ENCODE peak calls at places on chromosomes 1 and 21, in six cellular contexts. One of them, this sample, is unnamed.
A peak's percentile ranks its signal among the peaks of the same experiment; 100 is the strongest.

GRCh38 chr1:222310830-222311229 is 237.1 kb downstream of the HHIPL2 start:
- ATAC-seq in stimulated activated naive CD8-positive, alpha-beta T cell treated with anti-CD3 and anti-CD28 coated beads, Interleukin-15, Interleukin-2, amounts not matched to agents 100 U/mL and 50 U/mL, for 24 hours: no peak
- ATAC-seq in gastroesophageal sphincter: no peak
- ATAC-seq in stimulated activated memory B cell treated with anti-CD40 and anti-IgM and Interleukin-4, amounts not matched to agents 10 μg/mL and 1 μg/mL and 100 μg/mL, for 72 hours: peak; percentile 42
- ATAC-seq in lower lobe of right lung: no peak
- ATAC-seq in T-helper 17 cell: peak; percentile 68
- ATAC-seq in this sample: no peak

GRCh38 chr1:14945132-14946010 is 208.2 kb upstream of the TMEM51 start:
- ATAC-seq in stimulated activated naive CD8-positive, alpha-beta T cell treated with anti-CD3 and anti-CD28 coated beads, Interleukin-15, Interleukin-2, amounts not matched to agents 100 U/mL and 50 U/mL, for 24 hours: no peak
- ATAC-seq in gastroesophageal sphincter: peak; percentile 88
- ATAC-seq in stimulated activated memory B cell treated with anti-CD40 and anti-IgM and Interleukin-4, amounts not matched to agents 10 μg/mL and 1 μg/mL and 100 μg/mL, for 72 hours: no peak
- ATAC-seq in lower lobe of right lung: peak; percentile 74
- ATAC-seq in T-helper 17 cell: no peak
- ATAC-seq in this sample: peak; percentile 80

GRCh38 chr1:168430348-168430747 is 113.4 kb downstream of the XCL2 start:
- ATAC-seq in stimulated activated naive CD8-positive, alpha-beta T cell treated with anti-CD3 and anti-CD28 coated beads, Interleukin-15, Interleukin-2, amounts not matched to agents 100 U/mL and 50 U/mL, for 24 hours: no peak
- ATAC-seq in gastroesophageal sphincter: no peak
- ATAC-seq in stimulated activated memory B cell treated with anti-CD40 and anti-IgM and Interleukin-4, amounts not matched to agents 10 μg/mL and 1 μg/mL and 100 μg/mL, for 72 hours: no peak
- ATAC-seq in lower lobe of right lung: no peak
- ATAC-seq in T-helper 17 cell: no peak
- ATAC-seq in this sample: no peak

GRCh38 chr1:207026177-207026576 is 6.4 kb downstream of the C1orf116 start:
- ATAC-seq in stimulated activated naive CD8-positive, alpha-beta T cell treated with anti-CD3 and anti-CD28 coated beads, Interleukin-15, Interleukin-2, amounts not matched to agents 100 U/mL and 50 U/mL, for 24 hours: no peak
- ATAC-seq in gastroesophageal sphincter: peak; percentile 31
- ATAC-seq in stimulated activated memory B cell treated with anti-CD40 and anti-IgM and Interleukin-4, amounts not matched to agents 10 μg/mL and 1 μg/mL and 100 μg/mL, for 72 hours: no peak
- ATAC-seq in lower lobe of right lung: no peak
- ATAC-seq in T-helper 17 cell: no peak
- ATAC-seq in this sample: peak; percentile 4

GRCh38 chr21:35138665-35139381 is 89.7 kb upstream of the RUNX1 start:
- ATAC-seq in stimulated activated naive CD8-positive, alpha-beta T cell treated with anti-CD3 and anti-CD28 coated beads, Interleukin-15, Interleukin-2, amounts not matched to agents 100 U/mL and 50 U/mL, for 24 hours: peak; percentile 97
- ATAC-seq in gastroesophageal sphincter: no peak
- ATAC-seq in stimulated activated memory B cell treated with anti-CD40 and anti-IgM and Interleukin-4, amounts not matched to agents 10 μg/mL and 1 μg/mL and 100 μg/mL, for 72 hours: peak; percentile 85
- ATAC-seq in lower lobe of right lung: no peak
- ATAC-seq in T-helper 17 cell: peak; percentile 64
- ATAC-seq in this sample: peak; percentile 59

GRCh38 chr1:3038113-3038551 is 16.9 kb downstream of the ACTRT2 start:
- ATAC-seq in stimulated activated naive CD8-positive, alpha-beta T cell treated with anti-CD3 and anti-CD28 coated beads, Interleukin-15, Interleukin-2, amounts not matched to agents 100 U/mL and 50 U/mL, for 24 hours: no peak
- ATAC-seq in gastroesophageal sphincter: no peak
- ATAC-seq in stimulated activated memory B cell treated with anti-CD40 and anti-IgM and Interleukin-4, amounts not matched to agents 10 μg/mL and 1 μg/mL and 100 μg/mL, for 72 hours: no peak
- ATAC-seq in lower lobe of right lung: no peak
- ATAC-seq in T-helper 17 cell: no peak
- ATAC-seq in this sample: no peak

GRCh38 chr1:173409613-173410012 is 67.5 kb upstream of the PRDX6 start:
- ATAC-seq in stimulated activated naive CD8-positive, alpha-beta T cell treated with anti-CD3 and anti-CD28 coated beads, Interleukin-15, Interleukin-2, amounts not matched to agents 100 U/mL and 50 U/mL, for 24 hours: no peak
- ATAC-seq in gastroesophageal sphincter: no peak
- ATAC-seq in stimulated activated memory B cell treated with anti-CD40 and anti-IgM and Interleukin-4, amounts not matched to agents 10 μg/mL and 1 μg/mL and 100 μg/mL, for 72 hours: peak; percentile 40
- ATAC-seq in lower lobe of right lung: peak; percentile 81
- ATAC-seq in T-helper 17 cell: peak; percentile 59
- ATAC-seq in this sample: peak; percentile 82

GRCh38 chr1:194004146-194004545 is 817.7 kb upstream of the B3GALT2 start:
- ATAC-seq in stimulated activated naive CD8-positive, alpha-beta T cell treated with anti-CD3 and anti-CD28 coated beads, Interleukin-15, Interleukin-2, amounts not matched to agents 100 U/mL and 50 U/mL, for 24 hours: no peak
- ATAC-seq in gastroesophageal sphincter: no peak
- ATAC-seq in stimulated activated memory B cell treated with anti-CD40 and anti-IgM and Interleukin-4, amounts not matched to agents 10 μg/mL and 1 μg/mL and 100 μg/mL, for 72 hours: no peak
- ATAC-seq in lower lobe of right lung: no peak
- ATAC-seq in T-helper 17 cell: no peak
- ATAC-seq in this sample: no peak

GRCh38 chr1:237269938-237270337 is 228.0 kb downstream of the RYR2 start:
- ATAC-seq in stimulated activated naive CD8-positive, alpha-beta T cell treated with anti-CD3 and anti-CD28 coated beads, Interleukin-15, Interleukin-2, amounts not matched to agents 100 U/mL and 50 U/mL, for 24 hours: peak; percentile 40
- ATAC-seq in gastroesophageal sphincter: no peak
- ATAC-seq in stimulated activated memory B cell treated with anti-CD40 and anti-IgM and Interleukin-4, amounts not matched to agents 10 μg/mL and 1 μg/mL and 100 μg/mL, for 72 hours: peak; percentile 58
- ATAC-seq in lower lobe of right lung: no peak
- ATAC-seq in T-helper 17 cell: no peak
- ATAC-seq in this sample: no peak

GRCh38 chr1:84435159-84435558 is 36.9 kb downstream of the DNASE2B start:
- ATAC-seq in stimulated activated naive CD8-positive, alpha-beta T cell treated with anti-CD3 and anti-CD28 coated beads, Interleukin-15, Interleukin-2, amounts not matched to agents 100 U/mL and 50 U/mL, for 24 hours: no peak
- ATAC-seq in gastroesophageal sphincter: no peak
- ATAC-seq in stimulated activated memory B cell treated with anti-CD40 and anti-IgM and Interleukin-4, amounts not matched to agents 10 μg/mL and 1 μg/mL and 100 μg/mL, for 72 hours: no peak
- ATAC-seq in lower lobe of right lung: peak; percentile 20
- ATAC-seq in T-helper 17 cell: no peak
- ATAC-seq in this sample: no peak

GRCh38 chr1:29849038-29849750 is 612.9 kb downstream of the PTPRU start:
- ATAC-seq in stimulated activated naive CD8-positive, alpha-beta T cell treated with anti-CD3 and anti-CD28 coated beads, Interleukin-15, Interleukin-2, amounts not matched to agents 100 U/mL and 50 U/mL, for 24 hours: no peak
- ATAC-seq in gastroesophageal sphincter: no peak
- ATAC-seq in stimulated activated memory B cell treated with anti-CD40 and anti-IgM and Interleukin-4, amounts not matched to agents 10 μg/mL and 1 μg/mL and 100 μg/mL, for 72 hours: no peak
- ATAC-seq in lower lobe of right lung: peak; percentile 14
- ATAC-seq in T-helper 17 cell: peak; percentile 37
- ATAC-seq in this sample: no peak

GRCh38 chr1:61570191-61570590 is 154.8 kb downstream of the TM2D1 start:
- ATAC-seq in stimulated activated naive CD8-positive, alpha-beta T cell treated with anti-CD3 and anti-CD28 coated beads, Interleukin-15, Interleukin-2, amounts not matched to agents 100 U/mL and 50 U/mL, for 24 hours: no peak
- ATAC-seq in gastroesophageal sphincter: no peak
- ATAC-seq in stimulated activated memory B cell treated with anti-CD40 and anti-IgM and Interleukin-4, amounts not matched to agents 10 μg/mL and 1 μg/mL and 100 μg/mL, for 72 hours: no peak
- ATAC-seq in lower lobe of right lung: no peak
- ATAC-seq in T-helper 17 cell: no peak
- ATAC-seq in this sample: no peak

GRCh38 chr1:22404486-22404885 is 47.2 kb upstream of the ZBTB40 start:
- ATAC-seq in stimulated activated naive CD8-positive, alpha-beta T cell treated with anti-CD3 and anti-CD28 coated beads, Interleukin-15, Interleukin-2, amounts not matched to agents 100 U/mL and 50 U/mL, for 24 hours: no peak
- ATAC-seq in gastroesophageal sphincter: no peak
- ATAC-seq in stimulated activated memory B cell treated with anti-CD40 and anti-IgM and Interleukin-4, amounts not matched to agents 10 μg/mL and 1 μg/mL and 100 μg/mL, for 72 hours: no peak
- ATAC-seq in lower lobe of right lung: no peak
- ATAC-seq in T-helper 17 cell: no peak
- ATAC-seq in this sample: no peak

GRCh38 chr1:231390071-231390470 is 32.0 kb downstream of the EGLN1 start:
- ATAC-seq in stimulated activated naive CD8-positive, alpha-beta T cell treated with anti-CD3 and anti-CD28 coated beads, Interleukin-15, Interleukin-2, amounts not matched to agents 100 U/mL and 50 U/mL, for 24 hours: peak; percentile 95
- ATAC-seq in gastroesophageal sphincter: no peak
- ATAC-seq in stimulated activated memory B cell treated with anti-CD40 and anti-IgM and Interleukin-4, amounts not matched to agents 10 μg/mL and 1 μg/mL and 100 μg/mL, for 72 hours: peak; percentile 57
- ATAC-seq in lower lobe of right lung: no peak
- ATAC-seq in T-helper 17 cell: no peak
- ATAC-seq in this sample: peak; percentile 66

GRCh38 chr1:14826731-14827326 is 228.3 kb downstream of the KAZN start:
- ATAC-seq in stimulated activated naive CD8-positive, alpha-beta T cell treated with anti-CD3 and anti-CD28 coated beads, Interleukin-15, Interleukin-2, amounts not matched to agents 100 U/mL and 50 U/mL, for 24 hours: no peak
- ATAC-seq in gastroesophageal sphincter: no peak
- ATAC-seq in stimulated activated memory B cell treated with anti-CD40 and anti-IgM and Interleukin-4, amounts not matched to agents 10 μg/mL and 1 μg/mL and 100 μg/mL, for 72 hours: no peak
- ATAC-seq in lower lobe of right lung: no peak
- ATAC-seq in T-helper 17 cell: no peak
- ATAC-seq in this sample: no peak

This sample was measured in SK-N-SH treated with all-trans-retinoic acid at 6 μM for 48 hours.